ENCODE peak calls at places on chromosomes 6 and 20, in nine cellular contexts. J is choroid plexus epithelial cell; I is stimulated activated CD8-positive, alpha-beta memory T cell treated with anti-CD3 and anti-CD28 coated beads, Interleukin-7, amount 100 ng/mL, for 24 hours; A is NCI-H774; S is heart right ventricle; Z is HEK293T; Q is lower lobe of right lung; U is AG09319; K is left ventricle myocardium inferior. L is an unnamed sample.

GRCh38 chr20:46367234-46367633 is 39.2 kb downstream of the ELMO2 start:
- DNase-seq in S (no peak), U (no peak), Z (no peak), J (no peak), I (no peak), A (no peak), K (no peak), Q (no peak), L (no peak)

GRCh38 chr6:79597155-79597554 is 34.0 kb upstream of the SH3BGRL2 start:
- DNase-seq in Q (no peak), Z (no peak), K (no peak), I (no peak), S (no peak), U (no peak), A (no peak), J (no peak), L (no peak)

GRCh38 chr6:101429291-101429690 is 35.8 kb downstream of the GRIK2 start:
- DNase-seq in U (no peak), Q (no peak), J (peak; percentile 17), A (no peak), K (no peak), I (no peak), S (no peak), Z (no peak), L (no peak)

GRCh38 chr6:27514906-27515495 is 42.1 kb upstream of the ZNF184 start:
- DNase-seq in Z (no peak), U (no peak), J (no peak), I (no peak), S (no peak), Q (no peak), A (no peak), K (no peak), L (no peak)

GRCh38 chr6:63941747-63942470 is 306.3 kb downstream of the PHF3 start:
- DNase-seq in Z (no peak), A (peak; percentile 32), U (no peak), J (no peak), I (no peak), K (no peak), Q (no peak), S (no peak), L (no peak)

GRCh38 chr6:167845856-167846255 is 19.1 kb downstream of the AFDN start:
- DNase-seq in Z (no peak), S (no peak), A (no peak), J (no peak), K (no peak), Q (no peak), I (no peak), U (no peak), L (no peak)

GRCh38 chr20:278607-279571 is 11.7 kb downstream of the C20orf96 start:
- DNase-seq in J (peak; percentile 85), K (peak; percentile 53), Q (no peak), U (no peak), A (no peak), Z (no peak), S (peak; percentile 47), I (no peak), L (no peak)

GRCh38 chr6:158161566-158162254 is 6.4 kb downstream of the SERAC1 start:
- DNase-seq in I (no peak), A (no peak), Z (no peak), U (no peak), S (no peak), Q (no peak), J (no peak), K (no peak), L (no peak)

L was measured in NCI-H1092.